ENCODE peak calls at places on chromosomes 2 and 18, in four cellular contexts. E, D, B and Y are unnamed samples. For H3K4me1, the result is how much of the 10 kb centered on the place peaks cover.

GRCh38 chr18:48777026-48777736 is 173.6 kb downstream of the SMAD7 start:
- DNase-seq in E (peak), D (no peak), B (peak), Y (peak)

GRCh38 chr18:24398515-24398914 is 891 bp upstream of the OSBPL1A start:
- DNase-seq in E (no peak), D (no peak), B (no peak), Y (peak)

GRCh38 chr18:49628993-49629795 is 67.3 kb downstream of the LIPG start:
- DNase-seq in E (no peak), D (no peak), B (no peak), Y (no peak)

GRCh38 chr2:176133366-176133765 is 3.9 kb downstream of the HOXD8 start:
- DNase-seq in E (peak), D (no peak), B (no peak), Y (no peak)

GRCh38 chr18:61545281-61546245 is 212.3 kb downstream of the CDH20 start:
- DNase-seq in E (no peak), D (no peak), B (no peak), Y (no peak)

GRCh38 chr2:30149513-30149912 is 2.7 kb downstream of the YPEL5 start:
- DNase-seq in E (no peak), D (no peak), B (peak), Y (peak)

GRCh38 chr2:240143276-240143675 is 2.8 kb upstream of the OTOS start:
- DNase-seq in E (no peak), D (no peak), B (peak), Y (no peak)

GRCh38 chr2:176151199-176152099 is at the start of gene HOXD4:
- DNase-seq in E (no peak), D (no peak), B (no peak), Y (no peak)

GRCh38 chr18:61554117-61554776 is 221.0 kb downstream of the CDH20 start:
- DNase-seq in E (no peak), D (no peak), B (no peak), Y (no peak)

GRCh38 chr2:234681206-234681605 is 184.3 kb upstream of the ARL4C start:
- DNase-seq in E (no peak), D (no peak), B (no peak), Y (no peak)

GRCh38 chr2:1739961-1740713 is 4.2 kb downstream of the PXDN start:
- DNase-seq in E (no peak), D (no peak), B (no peak), Y (no peak)

GRCh38 chr2:237012021-237012420 is 73.7 kb upstream of the COPS8 start:
- DNase-seq in E (no peak), D (no peak), B (no peak), Y (no peak)

GRCh38 chr2:55115795-55116597 is 65.7 kb upstream of the RTN4 start:
- DNase-seq in E (no peak), D (no peak), B (no peak), Y (no peak)

GRCh38 chr2:97727296-97727695 is 13.9 kb downstream of the ZAP70 start:
- DNase-seq in E (no peak), D (no peak), B (no peak), Y (no peak)

GRCh38 chr18:42533010-42533409 is 578.0 kb downstream of the PIK3C3 start:
- DNase-seq in E (no peak), D (no peak), B (no peak), Y (no peak)

GRCh38 chr18:28794459-28795245 is 617.7 kb upstream of the CDH2 start:
- DNase-seq in E (no peak), D (no peak), B (no peak), Y (no peak)

GRCh38 chr2:53234548-53234903 is 533.1 kb upstream of the CHAC2 start:
- DNase-seq in E (no peak), D (no peak), B (no peak), Y (no peak)

GRCh38 chr2:168466834-168467565 is 10.9 kb downstream of the CERS6 start:
- DNase-seq in E (no peak), D (no peak), B (no peak), Y (no peak)

GRCh38 chr2:228655341-228655740 is 473.9 kb upstream of the SPHKAP start:
- DNase-seq in E (no peak), D (no peak), B (no peak), Y (no peak)

GRCh38 chr2:146984014-146984413 is 860.8 kb upstream of the ACVR2A start:
- DNase-seq in E (no peak), D (no peak), B (no peak), Y (peak)

GRCh38 chr2:210445116-210445707 is 31.3 kb downstream of the LANCL1 start:
- DNase-seq in E (no peak), D (no peak), B (no peak), Y (peak)

GRCh38 chr2:88443353-88443938 is 9.0 kb downstream of the FOXI3 start:
- DNase-seq in E (no peak), D (no peak), B (no peak), Y (peak)

GRCh38 chr2:134334542-134335353 is 80.9 kb downstream of the MGAT5 start:
- DNase-seq in E (no peak), D (no peak), B (no peak), Y (no peak)

GRCh38 chr2:119177171-119177837 is 18.8 kb upstream of the C1QL2 start:
- DNase-seq in E (no peak), D (no peak), B (no peak), Y (no peak)

GRCh38 chr2:190887089-190887488 is 6.5 kb downstream of the GLS start:
- DNase-seq in E (no peak), D (no peak), B (no peak), Y (no peak)

GRCh38 chr2:237451582-237452469 is 35.2 kb upstream of the MLPH start:
- DNase-seq in E (peak), D (no peak), B (no peak), Y (no peak)

GRCh38 chr2:41853427-41854191 is 194.2 kb upstream of the PKDCC start:
- DNase-seq in E (peak), D (peak), B (peak), Y (peak)

GRCh38 chr2:180999274-180999964 is 19.0 kb downstream of the UBE2E3 start:
- DNase-seq in E (no peak), D (no peak), B (no peak), Y (no peak)

GRCh38 chr2:188414412-188414811 is 122.7 kb downstream of the GULP1 start:
- DNase-seq in E (no peak), D (no peak), B (no peak), Y (no peak)

GRCh38 chr2:135168119-135168872 is 116.2 kb downstream of the RAB3GAP1 start:
- DNase-seq in E (no peak), D (no peak), B (no peak), Y (peak)

GRCh38 chr2:188984126-188984525 is 10.0 kb downstream of the COL3A1 start:
- DNase-seq in E (no peak), D (no peak), B (no peak), Y (no peak)

GRCh38 chr2:240436626-240437180 is 1.2 kb downstream of the GPC1 start:
- DNase-seq in E (no peak), D (no peak), B (peak), Y (peak)

DNA sequence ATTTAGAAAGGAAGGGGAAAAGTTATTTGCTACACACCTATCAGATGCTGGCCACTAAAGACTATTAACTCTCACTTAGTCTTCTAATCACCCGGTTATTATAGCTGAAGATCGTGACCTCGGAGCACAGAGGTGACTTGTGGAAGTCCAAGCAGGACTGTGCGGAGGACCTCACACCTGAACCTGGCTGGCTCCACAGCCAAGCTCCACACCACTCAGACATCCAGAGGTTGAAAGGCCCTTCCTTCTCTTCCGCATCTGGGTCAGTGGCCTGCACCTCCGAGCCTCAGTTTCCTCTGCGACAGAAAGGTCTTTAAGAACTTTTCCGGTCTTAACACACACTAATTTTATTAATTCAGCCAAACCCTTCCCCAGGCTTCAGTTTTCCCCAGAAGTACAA is 57.9 kb downstream of the TNS1 start:
- DNase-seq in E (no peak), D (no peak), B (peak), Y (no peak)
- H3K4me1 ChIP-seq in E (under half), D (half or more), B (under half), Y (under half)

DNA sequence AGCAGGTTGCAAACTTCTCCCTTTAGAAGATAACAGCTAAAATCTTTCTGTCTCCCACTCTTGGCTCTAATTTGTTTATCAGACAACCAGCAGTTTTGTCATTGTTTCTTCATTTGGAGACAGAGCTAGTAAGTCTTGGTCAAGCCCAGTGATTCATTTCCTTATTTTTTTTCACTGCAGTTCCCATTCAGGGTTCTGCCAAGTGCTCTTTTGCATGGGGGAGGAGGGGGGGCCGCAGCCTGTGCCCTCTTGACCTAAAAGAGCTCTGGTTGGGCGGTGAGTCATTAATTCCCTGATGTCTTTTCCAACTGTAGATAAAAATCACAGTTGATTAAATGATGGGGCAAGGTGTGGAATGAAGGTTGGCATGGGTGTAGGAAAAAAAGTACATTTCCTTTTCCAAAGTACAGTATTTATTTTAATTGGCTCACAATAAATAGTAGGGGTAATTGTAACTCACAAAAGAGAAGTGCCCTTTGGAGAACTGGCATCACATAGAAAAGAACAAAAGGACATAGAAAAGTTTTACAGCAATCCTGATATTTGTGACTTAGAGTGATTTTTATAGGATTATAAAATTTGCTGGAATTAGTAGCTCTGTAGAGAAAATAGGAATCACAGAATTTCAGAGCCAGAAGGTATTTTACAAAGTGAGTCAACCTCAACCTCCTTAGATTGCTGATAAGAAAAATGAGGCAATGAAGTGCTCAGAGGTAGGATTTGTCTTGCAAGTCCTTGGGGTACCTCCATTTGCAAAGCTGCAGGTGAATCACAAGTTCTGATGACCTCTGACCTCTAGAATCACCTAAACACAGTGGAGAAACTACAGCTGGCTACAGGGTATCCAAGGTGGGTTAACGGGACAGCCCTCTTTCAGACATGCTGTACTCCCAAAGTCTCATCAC is 133.5 kb downstream of the SOCS6 start:
- DNase-seq in E (peak), D (peak), B (peak), Y (no peak)
- H3K4me1 ChIP-seq in E (under half), D (under half), B (under half), Y (under half)

GRCh38 chr2:170222842-170223241 is 44.9 kb downstream of the MYO3B start:
- DNase-seq in E (no peak), D (no peak), B (no peak), Y (no peak)
- H3K4me1 ChIP-seq in E (under half), D (under half), B (under half), Y (under half)

GRCh38 chr2:13652531-13653313 is 936.0 kb downstream of the TRIB2 start:
- DNase-seq in E (no peak), D (no peak), B (peak), Y (no peak)
- H3K4me1 ChIP-seq in E (under half), D (under half), B (under half), Y (under half)

GRCh38 chr2:43461461-43462073 is 134.3 kb downstream of the THADA start:
- DNase-seq in E (no peak), D (no peak), B (peak), Y (no peak)

GRCh38 chr2:43458002-43458628 is 137.7 kb downstream of the THADA start:
- DNase-seq in E (no peak), D (no peak), B (no peak), Y (no peak)

GRCh38 chr2:43460141-43460540 is 135.7 kb downstream of the THADA start:
- DNase-seq in E (no peak), D (no peak), B (no peak), Y (no peak)

GRCh38 chr2:43460611-43461396 is 135.0 kb downstream of the THADA start:
- DNase-seq in E (no peak), D (no peak), B (no peak), Y (no peak)

GRCh38 chr2:43459455-43459854 is 136.4 kb downstream of the THADA start:
- DNase-seq in E (no peak), D (no peak), B (no peak), Y (no peak)
- H3K4me1 ChIP-seq in E (under half), D (half or more), B (under half), Y (under half)

DNA sequence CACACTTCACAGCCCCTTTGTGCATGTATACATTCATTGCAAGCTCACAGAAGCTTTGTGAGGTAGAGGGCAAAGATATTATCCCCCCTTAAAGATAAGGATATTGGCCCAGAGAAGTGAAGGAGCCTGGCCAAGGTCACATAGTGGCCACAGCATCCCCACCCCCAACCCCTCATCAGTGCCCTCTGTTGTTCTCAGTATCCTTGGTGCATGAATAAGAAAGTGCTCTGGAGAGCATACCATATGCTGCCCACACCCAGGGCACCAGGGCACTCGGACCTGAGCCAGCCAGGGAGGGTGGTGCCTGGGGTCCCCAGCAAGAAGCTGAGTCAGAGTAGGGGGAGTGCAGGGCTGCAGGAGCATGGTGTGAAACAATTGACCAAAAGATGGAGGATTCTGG is 3.3 kb downstream of the DYSF start:
- DNase-seq in E (no peak), D (no peak), B (no peak), Y (no peak)
- H3K4me1 ChIP-seq in E (under half), D (under half), B (under half), Y (under half)

GRCh38 chr2:238882083-238882755 is 34.3 kb downstream of the TWIST2 start:
- DNase-seq in E (no peak), D (no peak), B (no peak), Y (no peak)
- H3K4me1 ChIP-seq in E (under half), D (under half), B (under half), Y (under half)

DNA sequence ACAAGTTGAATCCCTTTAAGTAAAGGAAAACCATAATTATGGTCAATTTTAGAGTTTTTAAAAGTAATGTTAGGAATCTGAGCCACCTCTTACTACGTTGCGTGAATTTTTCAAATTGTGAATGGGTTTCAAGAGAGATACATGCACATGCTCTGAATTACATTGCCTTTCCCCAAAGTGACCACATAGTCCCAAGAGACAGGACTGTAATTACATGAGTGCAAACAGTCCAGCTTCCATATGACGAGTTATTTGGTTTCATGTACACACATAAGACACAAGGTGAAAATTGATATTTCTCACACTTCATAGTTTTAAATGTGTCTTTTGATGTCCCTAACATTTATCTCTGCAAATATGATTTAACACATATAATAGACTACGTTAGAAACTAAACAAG is 850.8 kb downstream of the LRP1B start:
- DNase-seq in E (no peak), D (no peak), B (no peak), Y (no peak)
- H3K4me1 ChIP-seq in E (under half), D (under half), B (under half), Y (under half)

DNA sequence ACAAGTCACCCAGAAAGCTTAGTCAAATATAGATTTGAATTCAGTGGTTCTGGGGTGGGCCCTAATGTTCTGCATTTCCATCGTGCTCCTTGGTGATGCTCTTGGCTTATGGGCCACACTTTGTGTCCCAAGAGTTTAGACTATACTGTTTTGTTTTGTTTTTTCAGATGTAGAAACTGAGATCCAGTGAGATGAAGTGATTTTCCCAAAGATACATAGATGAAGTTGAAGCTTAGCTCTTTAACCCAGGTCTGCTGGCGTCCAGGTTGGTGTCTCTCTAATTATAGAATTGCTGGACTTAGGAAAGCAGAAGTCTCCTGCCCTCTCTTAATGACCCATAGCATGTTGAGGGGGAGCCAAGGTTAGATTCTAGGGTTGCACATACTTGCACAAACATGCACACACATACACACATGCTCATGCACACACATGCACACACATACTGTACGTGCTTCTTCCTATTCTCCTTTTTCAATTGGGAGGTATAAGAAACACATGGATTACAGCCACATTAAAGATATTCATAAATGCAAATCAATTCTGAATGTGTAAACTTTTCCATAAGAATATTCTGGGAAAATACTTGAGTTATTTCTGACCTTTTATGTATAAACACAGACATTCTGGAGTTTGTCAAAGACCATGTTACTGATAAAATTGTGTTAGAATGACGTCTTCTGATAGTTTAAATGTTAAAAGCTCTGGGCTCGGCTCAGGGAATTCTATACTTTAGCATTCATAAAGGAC is 41.3 kb upstream of the IL1R1 start:
- DNase-seq in E (no peak), D (no peak), B (no peak), Y (no peak)
- H3K4me1 ChIP-seq in E (under half), D (under half), B (under half), Y (under half)

GRCh38 chr2:31483246-31483645 is 68.7 kb upstream of the XDH start:
- DNase-seq in E (no peak), D (no peak), B (no peak), Y (no peak)
- H3K4me1 ChIP-seq in E (under half), D (under half), B (under half), Y (under half)